ENCODE peak calls at places on chromosomes 5 and 9, in ten cellular contexts. A, P, W, X, Z, O, U, B, F and N are unnamed samples.

GRCh38 chr9:19230356-19231125 is at the start of gene DENND4C:
- DNase-seq in A (peak; percentile 72), P (peak; percentile 96), W (peak; percentile 90), X (peak; percentile 85), Z (peak; percentile 91), O (peak; percentile 88), U (peak; percentile 82), B (peak; percentile 87), F (peak; percentile 82), N (peak; percentile 92)

GRCh38 chr9:81848472-81848871 is 79.8 kb upstream of the SPATA31D4 start:
- DNase-seq in A (peak; percentile 26), P (no peak), W (no peak), X (peak; percentile 32), Z (no peak), O (no peak), U (no peak), B (no peak), F (peak; percentile 66), N (no peak)

GRCh38 chr5:180950291-180950949 is 38.2 kb upstream of the BTNL3 start:
- DNase-seq in A (no peak), P (no peak), W (no peak), X (peak; percentile 36), Z (no peak), O (no peak), U (no peak), B (no peak), F (no peak), N (no peak)

GRCh38 chr5:80711938-80712337 is 57.2 kb upstream of the DHFR start:
- DNase-seq in A (no peak), P (peak; percentile 33), W (peak; percentile 43), X (peak; percentile 10), Z (no peak), O (no peak), U (no peak), B (no peak), F (peak; percentile 47), N (no peak)

GRCh38 chr5:96838483-96839395 is 31.0 kb upstream of the ERAP1 start:
- DNase-seq in A (no peak), P (no peak), W (no peak), X (peak; percentile 24), Z (peak; percentile 46), O (no peak), U (no peak), B (no peak), F (no peak), N (no peak)

GRCh38 chr9:89604463-89605180 is at the start of gene GADD45G:
- DNase-seq in A (peak; percentile 78), P (peak; percentile 94), W (peak; percentile 97), X (peak; percentile 73), Z (peak; percentile 95), O (no peak), U (peak; percentile 85), B (peak; percentile 91), F (peak; percentile 81), N (peak; percentile 95)

GRCh38 chr5:144017631-144018030 is 152.8 kb downstream of the YIPF5 start:
- DNase-seq in A (peak; percentile 58), P (no peak), W (no peak), X (no peak), Z (no peak), O (no peak), U (no peak), B (no peak), F (no peak), N (no peak)

GRCh38 chr9:91589101-91589553 is 165.5 kb upstream of the NFIL3 start:
- DNase-seq in A (peak; percentile 61), P (no peak), W (peak; percentile 65), X (peak; percentile 13), Z (no peak), O (no peak), U (peak; percentile 11), B (peak; percentile 35), F (peak; percentile 90), N (no peak)

GRCh38 chr9:23258569-23258968 is 567.5 kb downstream of the ELAVL2 start:
- DNase-seq in A (peak; percentile 1), P (no peak), W (no peak), X (no peak), Z (no peak), O (no peak), U (no peak), B (no peak), F (no peak), N (no peak)

DNA sequence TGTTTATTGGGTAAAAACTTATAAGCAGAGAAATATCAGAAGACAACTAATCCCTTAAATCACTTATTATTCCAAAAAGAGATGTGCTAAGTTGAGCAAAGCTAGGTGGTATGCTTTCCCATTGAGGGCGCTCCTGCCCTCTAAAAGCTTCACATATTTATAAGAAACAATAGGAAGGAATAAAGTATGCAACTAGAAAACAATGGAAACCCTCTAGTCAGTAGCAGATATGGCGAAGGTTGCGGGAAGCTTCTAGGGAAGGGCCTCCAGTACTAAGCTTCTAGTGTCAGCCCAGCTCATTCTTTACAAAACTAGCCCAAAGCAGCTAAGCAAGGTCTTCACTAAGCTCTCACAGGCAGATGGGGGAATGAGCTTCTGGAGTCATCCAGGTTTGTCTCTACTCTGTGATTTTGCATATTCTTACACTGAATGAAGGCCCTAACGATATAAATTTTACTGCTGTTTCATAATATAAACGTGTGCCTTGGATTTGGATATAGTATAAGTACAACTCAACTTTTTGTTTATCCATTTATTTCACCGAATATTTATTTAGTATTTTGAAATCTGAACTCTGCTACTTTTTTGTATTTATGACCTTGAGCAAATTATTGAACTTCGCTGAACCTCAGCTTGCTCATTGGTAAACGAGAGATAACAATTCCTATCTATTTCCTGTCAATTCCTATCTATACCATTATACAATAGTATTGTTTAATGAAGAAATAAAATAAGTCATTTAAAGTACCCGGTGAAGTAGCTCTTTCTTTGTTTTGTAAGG is 571.4 kb downstream of the ELAVL2 start:
- DNase-seq in A (no peak), P (peak; percentile 2), W (no peak), X (no peak), Z (no peak), O (no peak), U (no peak), B (no peak), F (no peak), N (no peak)
- TF ChIP-seq CTCF in A (no peak), P (no peak), W (no peak), X (no peak), Z (no peak), O (no peak), U (no peak), B (no peak), F (no peak), N (no peak)

GRCh38 chr5:179762079-179762780 is 29.6 kb downstream of the MAML1 start:
- DNase-seq in A (peak; percentile 58), P (no peak), W (no peak), X (peak; percentile 6), Z (peak; percentile 32), O (peak; percentile 63), U (no peak), B (no peak), F (no peak), N (no peak)

GRCh38 chr5:179762781-179763176 is 30.2 kb downstream of the MAML1 start:
- DNase-seq in A (peak; percentile 51), P (no peak), W (no peak), X (peak; percentile 58), Z (no peak), O (no peak), U (no peak), B (no peak), F (peak; percentile 78), N (no peak)

GRCh38 chr5:179765400-179765799 is 28.4 kb upstream of the LTC4S start:
- DNase-seq in A (peak; percentile 92), P (no peak), W (no peak), X (peak; percentile 80), Z (no peak), O (no peak), U (no peak), B (peak; percentile 43), F (peak; percentile 84), N (no peak)

GRCh38 chr5:179766021-179766725 is 27.6 kb upstream of the LTC4S start:
- DNase-seq in A (peak; percentile 79), P (no peak), W (no peak), X (no peak), Z (no peak), O (no peak), U (no peak), B (no peak), F (peak; percentile 31), N (no peak)

DNA sequence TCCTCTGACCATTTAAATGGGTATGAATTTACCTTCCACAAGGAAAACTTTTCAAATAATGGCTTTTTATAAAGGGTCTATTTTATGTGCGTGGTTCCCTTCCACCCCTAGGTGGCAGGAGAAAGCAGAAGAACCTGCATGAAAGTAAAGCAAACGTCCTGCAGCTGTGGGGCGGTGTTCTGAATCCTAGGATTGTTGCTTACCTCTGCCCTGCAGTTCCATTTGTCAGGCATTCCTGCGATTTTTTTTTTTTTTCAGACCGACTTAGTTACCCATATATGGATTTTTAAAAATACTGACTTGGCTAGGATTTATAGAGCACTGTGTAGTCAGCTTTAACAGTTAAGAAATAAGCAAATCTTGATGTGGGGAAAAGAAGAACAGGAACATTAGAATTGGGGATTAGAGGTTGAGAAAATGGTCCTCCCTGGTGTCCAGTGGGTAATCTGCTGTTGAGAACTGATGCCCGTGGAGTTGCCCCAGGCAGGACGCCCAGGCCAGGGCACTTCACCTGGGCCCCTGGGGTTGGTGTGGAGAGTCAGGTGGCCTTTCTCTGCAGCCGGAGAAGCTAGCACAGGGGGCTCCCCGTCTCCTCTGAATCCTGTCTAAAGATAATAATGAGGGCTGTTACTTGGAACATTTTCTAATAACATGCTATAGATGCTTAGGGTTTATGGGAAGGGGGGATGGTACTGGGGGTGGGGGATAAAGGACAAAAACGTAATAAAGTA is 30.4 kb upstream of the LTC4S start:
- DNase-seq in A (peak; percentile 87), P (peak; percentile 72), W (peak; percentile 82), X (peak; percentile 75), Z (peak; percentile 79), O (peak; percentile 69), U (peak; percentile 74), B (peak; percentile 50), F (peak; percentile 92), N (peak; percentile 60)
- H3K4me1 ChIP-seq in A (peaks cover 56% of the 10 kb centered on the region), P (peaks cover 40% of the 10 kb centered on the region), W (peaks cover 21% of the 10 kb centered on the region), X (peaks cover 47% of the 10 kb centered on the region), Z (peaks cover 15% of the 10 kb centered on the region), O (peaks cover 17% of the 10 kb centered on the region), U (peaks cover 6% of the 10 kb centered on the region), B (peaks cover 92% of the 10 kb centered on the region), F (peaks cover 36% of the 10 kb centered on the region), N (peaks cover 79% of the 10 kb centered on the region)

DNA sequence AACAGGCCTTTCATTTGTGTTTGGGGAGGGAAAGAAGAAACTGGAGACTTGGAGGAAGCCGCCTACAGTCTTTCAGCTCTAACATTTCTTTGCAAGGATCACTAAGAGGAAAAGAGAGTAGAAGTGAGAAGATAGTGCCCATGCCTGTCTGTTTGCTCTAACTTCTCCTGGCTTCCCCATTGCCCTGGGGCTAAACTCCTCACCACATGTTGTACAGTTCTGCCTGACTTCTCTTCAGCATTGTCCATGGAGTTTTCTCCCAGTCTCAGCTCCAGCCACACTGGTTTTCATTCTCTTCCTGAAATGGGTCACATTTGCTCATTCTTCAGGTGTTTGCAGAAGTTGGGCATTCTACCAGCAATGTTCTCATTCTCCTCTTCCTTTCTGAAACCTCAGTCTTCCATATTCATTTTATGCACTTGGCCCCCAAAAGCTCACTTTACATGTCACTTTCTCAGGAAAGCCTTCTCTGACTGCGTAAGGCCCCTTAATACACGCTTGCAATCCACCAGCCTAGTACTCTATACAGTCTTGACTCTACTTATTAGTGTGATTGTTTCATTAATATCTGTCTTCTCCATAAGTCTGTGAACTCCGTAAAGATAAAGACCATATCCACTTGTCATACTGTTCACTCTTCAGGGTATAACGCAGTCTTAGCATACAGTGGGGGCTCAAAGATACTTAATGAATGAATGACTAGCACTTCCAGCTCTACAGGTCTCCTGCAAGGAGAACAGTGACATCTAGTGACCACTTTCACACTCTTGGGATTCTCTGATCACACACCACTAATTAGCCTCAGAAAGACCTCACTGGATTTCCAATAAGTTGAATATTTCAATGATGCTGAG is 40.2 kb upstream of the TRIM32 start:
- DNase-seq in A (peak; percentile 39), P (peak; percentile 45), W (no peak), X (peak; percentile 28), Z (no peak), O (peak; percentile 7), U (no peak), B (no peak), F (peak; percentile 65), N (no peak)
- TF ChIP-seq CTCF in A (peak; percentile 66), P (peak; percentile 76), W (peak; percentile 39), X (peak; percentile 69), Z (peak; percentile 49), O (peak; percentile 71), U (peak; percentile 34), B (peak; percentile 62), F (peak; percentile 65), N (peak; percentile 50)

DNA sequence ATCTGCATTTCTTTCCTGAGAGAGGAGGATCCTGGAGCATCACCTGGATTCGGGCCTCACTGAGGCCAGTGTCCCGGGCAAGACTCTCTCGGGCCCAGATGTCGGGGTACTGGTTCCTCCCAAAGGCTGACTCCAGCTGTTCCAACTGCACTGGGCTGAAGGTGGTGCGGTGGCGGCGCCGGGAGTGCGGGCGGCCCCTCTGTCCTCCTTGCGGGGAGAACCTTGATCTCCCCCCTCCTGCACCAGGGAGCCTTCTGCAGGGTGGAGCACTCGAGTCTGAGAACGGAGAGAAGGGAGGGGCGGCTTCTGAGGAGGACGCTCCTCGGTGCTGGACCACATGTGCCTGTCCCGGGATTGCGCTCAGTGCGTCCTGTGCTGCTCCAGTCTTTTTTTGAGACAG is 2.0 kb downstream of the PROP1 start:
- DNase-seq in A (no peak), P (no peak), W (no peak), X (no peak), Z (no peak), O (no peak), U (no peak), B (no peak), F (no peak), N (no peak)
- H3K4me1 ChIP-seq in A (no peaks in the 10 kb centered on the region), P (no peaks in the 10 kb centered on the region), W (no peaks in the 10 kb centered on the region), X (no peaks in the 10 kb centered on the region), Z (no peaks in the 10 kb centered on the region), O (peaks cover 6% of the 10 kb centered on the region), U (no peaks in the 10 kb centered on the region), B (no peaks in the 10 kb centered on the region), F (no peaks in the 10 kb centered on the region), N (no peaks in the 10 kb centered on the region)